ENCODE peak calls at places on chromosomes 4 and X, in nine cellular contexts. D, B, E, F, S, A, H, G and V are unnamed samples.

GRCh38 chr4:78121338-78121904 is 64.3 kb downstream of the FRAS1 start:
- DNase-seq in D (no peak), B (no peak), E (peak; percentile 68), F (peak; percentile 48), S (no peak), A (no peak), H (no peak), G (no peak), V (no peak)

GRCh38 chrX:149286940-149287349 is 218.2 kb downstream of the IDS start:
- DNase-seq in D (peak; percentile 3), B (no peak), E (peak; percentile 35), F (peak; percentile 4), S (peak; percentile 23), A (peak; percentile 19), H (peak; percentile 55), G (peak; percentile 81), V (peak; percentile 6)

GRCh38 chr4:87950516-87950915 is 25.0 kb upstream of the SPP1 start:
- DNase-seq in D (no peak), B (no peak), E (no peak), F (no peak), S (no peak), A (no peak), H (no peak), G (no peak), V (no peak)

GRCh38 chr4:53551963-53552362 is 39.3 kb downstream of the LNX1 start:
- DNase-seq in D (no peak), B (no peak), E (no peak), F (no peak), S (no peak), A (no peak), H (no peak), G (no peak), V (no peak)

GRCh38 chr4:40228497-40229365 is 31.9 kb downstream of the RHOH start:
- DNase-seq in D (no peak), B (no peak), E (no peak), F (no peak), S (no peak), A (no peak), H (no peak), G (peak; percentile 82), V (no peak)

GRCh38 chr4:40688446-40689095 is 58.9 kb upstream of the RBM47 start:
- DNase-seq in D (no peak), B (no peak), E (no peak), F (no peak), S (no peak), A (no peak), H (no peak), G (no peak), V (no peak)

GRCh38 chr4:168612435-168613139 is 115.7 kb downstream of the PALLD start:
- DNase-seq in D (no peak), B (no peak), E (no peak), F (no peak), S (no peak), A (no peak), H (peak; percentile 63), G (no peak), V (no peak)

GRCh38 chr4:5804656-5805055 is 88.2 kb downstream of the CRMP1 start:
- DNase-seq in D (no peak), B (no peak), E (no peak), F (no peak), S (no peak), A (no peak), H (no peak), G (peak; percentile 78), V (no peak)

GRCh38 chr4:105208556-105208955 is 61.9 kb downstream of the TET2 start:
- DNase-seq in D (no peak), B (no peak), E (no peak), F (no peak), S (no peak), A (no peak), H (no peak), G (no peak), V (no peak)

GRCh38 chr4:81571105-81571504 is 99.4 kb upstream of the RASGEF1B start:
- DNase-seq in D (no peak), B (no peak), E (peak; percentile 31), F (no peak), S (no peak), A (no peak), H (no peak), G (no peak), V (no peak)

GRCh38 chr4:174119818-174120217 is 163.6 kb downstream of the FBXO8 start:
- DNase-seq in D (no peak), B (no peak), E (no peak), F (no peak), S (no peak), A (no peak), H (no peak), G (no peak), V (no peak)

GRCh38 chrX:39399387-39399786 is 598.1 kb downstream of the MID1IP1 start:
- DNase-seq in D (no peak), B (no peak), E (no peak), F (no peak), S (no peak), A (no peak), H (no peak), G (no peak), V (no peak)
- H3K9me3 ChIP-seq in D (no peaks in the 10 kb centered on the region), B (no peaks in the 10 kb centered on the region), E (no peaks in the 10 kb centered on the region), F (no peaks in the 10 kb centered on the region), S (no peaks in the 10 kb centered on the region), A (no peaks in the 10 kb centered on the region), H (no peaks in the 10 kb centered on the region), G (no peaks in the 10 kb centered on the region), V (no peaks in the 10 kb centered on the region)

GRCh38 chr4:133146192-133146573 is 2.9 kb upstream of the PCDH10 start:
- DNase-seq in D (no peak), B (no peak), E (no peak), F (no peak), S (no peak), A (no peak), H (no peak), G (no peak), V (no peak)
- H3K9me3 ChIP-seq in D (no peaks in the 10 kb centered on the region), B (no peaks in the 10 kb centered on the region), E (no peaks in the 10 kb centered on the region), F (no peaks in the 10 kb centered on the region), S (no peaks in the 10 kb centered on the region), A (no peaks in the 10 kb centered on the region), H (no peaks in the 10 kb centered on the region), G (no peaks in the 10 kb centered on the region), V (no peaks in the 10 kb centered on the region)

DNA sequence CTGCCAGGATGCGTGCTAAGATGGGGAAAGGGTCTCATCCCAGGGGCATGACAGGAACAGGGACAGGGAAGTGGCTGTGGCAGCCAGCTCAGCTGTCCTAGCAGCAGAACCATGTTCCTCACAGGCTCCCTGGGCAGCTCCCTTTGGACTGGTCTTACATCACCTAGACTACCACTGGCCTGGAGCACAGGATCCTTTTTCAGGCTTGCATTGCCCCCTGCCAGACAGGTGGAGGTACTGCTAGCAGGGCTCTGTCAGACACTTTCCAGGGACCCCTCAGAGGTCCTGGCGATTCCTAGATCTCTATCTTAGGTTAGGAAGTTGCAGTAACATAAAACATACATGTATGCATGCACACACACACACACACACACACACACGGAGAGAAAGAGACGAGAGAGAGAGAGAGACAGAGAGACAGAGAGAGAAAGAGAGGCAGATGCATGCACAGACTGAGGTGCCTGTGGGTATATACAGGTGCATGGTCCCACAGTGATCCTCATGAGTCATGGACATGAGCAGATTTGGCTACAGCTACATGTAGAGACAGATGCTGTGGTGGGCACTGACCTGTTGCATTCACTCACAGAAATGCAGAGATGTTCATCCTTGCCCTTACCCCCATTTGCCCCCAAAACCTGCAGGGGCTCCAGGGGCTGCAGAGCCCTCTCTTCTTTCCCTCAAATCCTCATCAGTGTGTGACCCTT is 63.6 kb downstream of the STARD8 start:
- DNase-seq in D (no peak), B (no peak), E (no peak), F (no peak), S (peak; percentile 45), A (no peak), H (peak; percentile 47), G (peak; percentile 87), V (no peak)
- H3K9me3 ChIP-seq in D (no peaks in the 10 kb centered on the region), B (no peaks in the 10 kb centered on the region), E (no peaks in the 10 kb centered on the region), F (no peaks in the 10 kb centered on the region), S (no peaks in the 10 kb centered on the region), A (no peaks in the 10 kb centered on the region), H (no peaks in the 10 kb centered on the region), G (no peaks in the 10 kb centered on the region), V (no peaks in the 10 kb centered on the region)

DNA sequence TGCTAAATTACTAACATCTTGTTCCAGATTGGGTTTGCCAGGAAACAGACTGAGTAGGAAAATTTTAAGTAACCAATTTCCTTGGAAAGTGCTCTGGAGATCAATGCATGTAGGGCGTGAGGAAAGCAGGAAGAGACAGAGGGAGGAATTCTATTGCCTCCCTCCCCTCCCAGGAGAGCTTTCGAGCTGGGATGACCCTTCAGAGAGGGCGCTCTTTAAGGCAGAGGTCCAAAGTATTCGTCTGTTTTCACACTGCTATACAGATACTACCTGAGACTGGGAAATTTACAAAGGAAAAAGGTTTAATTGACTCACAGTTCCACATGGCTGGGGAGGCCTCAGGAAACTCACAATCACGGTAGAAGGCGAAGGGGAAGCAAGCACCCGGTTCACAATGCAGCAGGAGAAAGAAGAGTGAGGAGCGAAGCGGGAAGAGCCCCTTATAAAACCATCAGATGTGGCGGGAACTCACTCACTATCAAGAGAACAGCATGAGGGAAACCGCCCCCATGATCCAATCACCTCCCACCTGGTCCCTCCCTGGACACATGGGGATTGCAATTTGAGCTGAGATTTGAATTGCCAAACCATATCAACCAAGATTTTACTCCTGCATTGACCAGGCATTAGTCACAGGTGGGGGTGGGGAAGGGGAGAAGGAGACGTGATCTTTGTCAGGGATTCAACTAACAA is 63.7 kb downstream of the SLITRK2 start:
- DNase-seq in D (no peak), B (no peak), E (no peak), F (no peak), S (no peak), A (no peak), H (no peak), G (peak; percentile 60), V (no peak)
- H3K9me3 ChIP-seq in D (no peaks in the 10 kb centered on the region), B (no peaks in the 10 kb centered on the region), E (no peaks in the 10 kb centered on the region), F (no peaks in the 10 kb centered on the region), S (no peaks in the 10 kb centered on the region), A (no peaks in the 10 kb centered on the region), H (no peaks in the 10 kb centered on the region), G (peaks cover 21% of the 10 kb centered on the region), V (no peaks in the 10 kb centered on the region)

GRCh38 chr4:52028970-52029369 is 8.8 kb upstream of the LRRC66 start:
- DNase-seq in D (no peak), B (no peak), E (no peak), F (no peak), S (no peak), A (no peak), H (peak; percentile 59), G (no peak), V (no peak)
- H3K9me3 ChIP-seq in D (no peaks in the 10 kb centered on the region), B (no peaks in the 10 kb centered on the region), E (no peaks in the 10 kb centered on the region), F (no peaks in the 10 kb centered on the region), S (no peaks in the 10 kb centered on the region), A (no peaks in the 10 kb centered on the region), H (no peaks in the 10 kb centered on the region), G (peaks cover 4% of the 10 kb centered on the region), V (no peaks in the 10 kb centered on the region)